ENCODE peak calls at places on chromosomes 13 and 19, in eight cellular contexts. F is progenitor cell of endocrine pancreas; O is stimulated activated CD4-positive, alpha-beta T cell treated with anti-CD3 and anti-CD28 coated beads, Interleukin-12 subunit alpha, Interleukin-12 subunit beta, amount 100 ng/mL, for 4 hours; P is Peyer's patch; U is LoVo; J is nephron progenitor cell; D is NCI-H1105 treated with DMSO at 0.1 percent for 48 hours; V is DMS 273 treated with DMSO at 0.1 percent for 48 hours. G is an unnamed sample.

GRCh38 chr19:888615-889385 is 4.2 kb downstream of the MED16 start:
- DNase-seq in F (no peak), O (no peak), P (no peak), U (no peak), J (no peak), D (no peak), V (no peak), G (no peak)

GRCh38 chr19:51338563-51339312 is 3.2 kb downstream of the VSIG10L start:
- DNase-seq in F (peak; percentile 88), O (peak; percentile 88), P (peak; percentile 92), U (peak; percentile 82), J (peak; percentile 92), D (peak; percentile 24), V (peak; percentile 61), G (peak; percentile 91)

GRCh38 chr13:42486711-42487198 is 87.2 kb upstream of the TNFSF11 start:
- DNase-seq in F (no peak), O (no peak), P (no peak), U (no peak), J (no peak), D (peak; percentile 3), V (no peak), G (no peak)

GRCh38 chr13:59946924-59947323 is 216.8 kb downstream of the DIAPH3 start:
- DNase-seq in F (no peak), O (no peak), P (no peak), U (no peak), J (no peak), D (no peak), V (no peak), G (no peak)

GRCh38 chr13:48655291-48655690 is 1.6 kb downstream of the CYSLTR2 start:
- DNase-seq in F (no peak), O (no peak), P (no peak), U (no peak), J (no peak), D (no peak), V (no peak), G (no peak)

GRCh38 chr19:16566161-16566560 is 6.1 kb downstream of the SLC35E1 start:
- DNase-seq in F (no peak), O (peak; percentile 50), P (peak; percentile 85), U (no peak), J (no peak), D (no peak), V (no peak), G (peak; percentile 42)

GRCh38 chr13:25796474-25796873 is 255.3 kb downstream of the SHISA2 start:
- DNase-seq in F (no peak), O (no peak), P (no peak), U (no peak), J (no peak), D (no peak), V (no peak), G (no peak)

GRCh38 chr13:112877066-112877465 is 91.9 kb upstream of the MCF2L start:
- DNase-seq in F (no peak), O (no peak), P (no peak), U (no peak), J (no peak), D (no peak), V (no peak), G (no peak)

GRCh38 chr13:98490195-98490771 is 86.6 kb downstream of the STK24 start:
- DNase-seq in F (no peak), O (no peak), P (no peak), U (no peak), J (no peak), D (no peak), V (no peak), G (no peak)

GRCh38 chr13:99459101-99459500 is 42.2 kb upstream of the TM9SF2 start:
- DNase-seq in F (no peak), O (no peak), P (no peak), U (no peak), J (no peak), D (no peak), V (no peak), G (no peak)

GRCh38 chr19:40605201-40605971 is 4.2 kb downstream of the LTBP4 start:
- DNase-seq in F (no peak), O (peak; percentile 73), P (peak; percentile 85), U (peak; percentile 83), J (peak; percentile 71), D (peak; percentile 36), V (peak; percentile 76), G (peak; percentile 74)

G was measured in activated naive CD4-positive, alpha-beta T cell treated with anti-CD3 and anti-CD28 coated beads, Interleukin-2, amount 50 U/mL, for 16 hours.